ENCODE peak calls at places on chromosomes 3 and 15, in six cellular contexts. One of them, this sample, is unnamed.
A peak's percentile ranks its signal among the peaks of the same experiment; 100 is the strongest.

GRCh38 chr15:95869920-95870319 is 460.6 kb upstream of the NR2F2 start:
- DNase-seq in A549: no peak
- DNase-seq in RPMI7951: no peak
- DNase-seq in adrenal gland: no peak
- DNase-seq in NCI-H774: no peak
- DNase-seq in LHCN-M2: no peak
- DNase-seq in this sample: no peak

GRCh38 chr15:62549345-62549970 is 384.4 kb upstream of the C2CD4B start:
- DNase-seq in adrenal gland: no peak
- DNase-seq in A549: peak; percentile 76
- DNase-seq in RPMI7951: peak; percentile 62
- DNase-seq in NCI-H774: no peak
- DNase-seq in LHCN-M2: peak; percentile 43
- DNase-seq in this sample: peak; percentile 38

GRCh38 chr3:196995646-196996355 is 27.2 kb upstream of the PIGZ start:
- DNase-seq in NCI-H774: no peak
- DNase-seq in LHCN-M2: peak; percentile 85
- DNase-seq in RPMI7951: no peak
- DNase-seq in adrenal gland: no peak
- DNase-seq in A549: no peak
- DNase-seq in this sample: no peak

GRCh38 chr3:56119575-56120349 is 348.5 kb downstream of the ERC2 start:
- DNase-seq in LHCN-M2: peak; percentile 84
- DNase-seq in NCI-H774: no peak
- DNase-seq in RPMI7951: peak; percentile 85
- DNase-seq in A549: no peak
- DNase-seq in adrenal gland: peak; percentile 22
- DNase-seq in this sample: peak; percentile 61

GRCh38 chr15:56491110-56491722 is 26.3 kb upstream of the MNS1 start:
- DNase-seq in adrenal gland: peak; percentile 74
- DNase-seq in RPMI7951: peak; percentile 65
- DNase-seq in NCI-H774: peak; percentile 12
- DNase-seq in A549: peak; percentile 84
- DNase-seq in LHCN-M2: peak; percentile 65
- DNase-seq in this sample: peak; percentile 71

GRCh38 chr3:79551997-79552396 is 215.8 kb downstream of the ROBO1 start:
- DNase-seq in RPMI7951: no peak
- DNase-seq in LHCN-M2: no peak
- DNase-seq in A549: peak; percentile 9
- DNase-seq in NCI-H774: no peak
- DNase-seq in adrenal gland: no peak
- DNase-seq in this sample: no peak

GRCh38 chr15:101410612-101411011 is 78.9 kb downstream of the PCSK6 start:
- DNase-seq in A549: no peak
- DNase-seq in NCI-H774: no peak
- DNase-seq in RPMI7951: no peak
- DNase-seq in adrenal gland: no peak
- DNase-seq in LHCN-M2: no peak
- DNase-seq in this sample: no peak

GRCh38 chr3:66763294-66763693 is 234.8 kb upstream of the KBTBD8 start:
- DNase-seq in RPMI7951: peak; percentile 72
- DNase-seq in NCI-H774: no peak
- DNase-seq in adrenal gland: no peak
- DNase-seq in LHCN-M2: no peak
- DNase-seq in A549: no peak
- DNase-seq in this sample: peak; percentile 61

GRCh38 chr15:29859981-29860745 is 37.9 kb upstream of the TJP1 start:
- DNase-seq in adrenal gland: no peak
- DNase-seq in A549: no peak
- DNase-seq in LHCN-M2: peak; percentile 77
- DNase-seq in RPMI7951: peak; percentile 79
- DNase-seq in NCI-H774: no peak
- DNase-seq in this sample: peak; percentile 80

GRCh38 chr3:31945738-31946052 is 35.4 kb downstream of the OSBPL10 start:
- DNase-seq in NCI-H774: no peak
- DNase-seq in LHCN-M2: peak; percentile 62
- DNase-seq in adrenal gland: no peak
- DNase-seq in RPMI7951: no peak
- DNase-seq in A549: no peak
- DNase-seq in this sample: no peak

GRCh38 chr15:79724312-79724711 is 172.5 kb downstream of the MTHFS start:
- DNase-seq in RPMI7951: peak; percentile 59
- DNase-seq in adrenal gland: no peak
- DNase-seq in LHCN-M2: peak; percentile 48
- DNase-seq in A549: no peak
- DNase-seq in NCI-H774: no peak
- DNase-seq in this sample: peak; percentile 56

GRCh38 chr3:14124223-14124614 is 451 bp downstream of the CHCHD4 start:
- DNase-seq in NCI-H774: peak; percentile 42
- DNase-seq in RPMI7951: peak; percentile 60
- DNase-seq in LHCN-M2: peak; percentile 60
- DNase-seq in A549: peak; percentile 63
- DNase-seq in adrenal gland: peak; percentile 64
- DNase-seq in this sample: peak; percentile 50

GRCh38 chr15:35690698-35691116 is 144.7 kb upstream of the DPH6 start:
- DNase-seq in NCI-H774: no peak
- DNase-seq in RPMI7951: peak; percentile 52
- DNase-seq in LHCN-M2: peak; percentile 90
- DNase-seq in adrenal gland: no peak
- DNase-seq in A549: no peak
- DNase-seq in this sample: no peak

GRCh38 chr15:99103279-99103678 is 1.6 kb upstream of the SYNM start:
- DNase-seq in RPMI7951: no peak
- DNase-seq in NCI-H774: no peak
- DNase-seq in A549: no peak
- DNase-seq in LHCN-M2: no peak
- DNase-seq in adrenal gland: no peak
- DNase-seq in this sample: no peak

GRCh38 chr3:179606534-179607085 is 2.0 kb downstream of the NDUFB5 start:
- DNase-seq in A549: no peak
- DNase-seq in NCI-H774: no peak
- DNase-seq in RPMI7951: no peak
- DNase-seq in LHCN-M2: no peak
- DNase-seq in adrenal gland: no peak
- DNase-seq in this sample: no peak

GRCh38 chr15:60740787-60741354 is 261.9 kb upstream of the ICE2 start:
- DNase-seq in A549: no peak
- DNase-seq in NCI-H774: no peak
- DNase-seq in RPMI7951: no peak
- DNase-seq in LHCN-M2: peak; percentile 90
- DNase-seq in adrenal gland: peak; percentile 45
- DNase-seq in this sample: no peak

GRCh38 chr3:38168988-38169363 is 3.6 kb downstream of the OXSR1 start:
- DNase-seq in adrenal gland: no peak
- DNase-seq in A549: no peak
- DNase-seq in LHCN-M2: peak; percentile 81
- DNase-seq in NCI-H774: no peak
- DNase-seq in RPMI7951: peak; percentile 72
- DNase-seq in this sample: peak; percentile 72

GRCh38 chr15:38308242-38308641 is 55.6 kb downstream of the SPRED1 start:
- DNase-seq in A549: no peak
- DNase-seq in LHCN-M2: no peak
- DNase-seq in RPMI7951: no peak
- DNase-seq in NCI-H774: no peak
- DNase-seq in adrenal gland: no peak
- DNase-seq in this sample: no peak

GRCh38 chr3:133697960-133698359 is 36.2 kb upstream of the TOPBP1 start:
- DNase-seq in adrenal gland: no peak
- DNase-seq in NCI-H774: no peak
- DNase-seq in RPMI7951: no peak
- DNase-seq in A549: no peak
- DNase-seq in LHCN-M2: no peak
- DNase-seq in this sample: no peak

GRCh38 chr15:100997442-100997841 is 78.3 kb downstream of the LRRK1 start:
- DNase-seq in A549: no peak
- DNase-seq in NCI-H774: no peak
- DNase-seq in adrenal gland: no peak
- DNase-seq in LHCN-M2: no peak
- DNase-seq in RPMI7951: peak; percentile 82
- DNase-seq in this sample: peak; percentile 70

GRCh38 chr3:63141-63845 is 133.3 kb upstream of the CHL1 start:
- DNase-seq in A549: no peak
- DNase-seq in adrenal gland: no peak
- DNase-seq in RPMI7951: no peak
- DNase-seq in NCI-H774: peak; percentile 30
- DNase-seq in LHCN-M2: no peak
- DNase-seq in this sample: no peak

GRCh38 chr15:39890640-39891039 is 29.4 kb downstream of the GPR176 start:
- DNase-seq in RPMI7951: no peak
- DNase-seq in LHCN-M2: no peak
- DNase-seq in NCI-H774: no peak
- DNase-seq in adrenal gland: no peak
- DNase-seq in A549: no peak
- DNase-seq in this sample: no peak

GRCh38 chr15:33837294-33837693 is 131.0 kb upstream of the CHRM5 start:
- DNase-seq in RPMI7951: no peak
- DNase-seq in NCI-H774: no peak
- DNase-seq in LHCN-M2: no peak
- DNase-seq in A549: no peak
- DNase-seq in adrenal gland: no peak
- DNase-seq in this sample: no peak

GRCh38 chr3:150129181-150129580 is 158.5 kb upstream of the PFN2 start:
- DNase-seq in NCI-H774: no peak
- DNase-seq in RPMI7951: no peak
- DNase-seq in LHCN-M2: peak; percentile 79
- DNase-seq in A549: no peak
- DNase-seq in adrenal gland: no peak
- DNase-seq in this sample: no peak

GRCh38 chr3:194787650-194788049 is 102.0 kb downstream of the FAM43A start:
- DNase-seq in LHCN-M2: no peak
- DNase-seq in NCI-H774: no peak
- DNase-seq in adrenal gland: no peak
- DNase-seq in RPMI7951: no peak
- DNase-seq in A549: no peak
- DNase-seq in this sample: no peak

GRCh38 chr15:40098489-40099261 is 10.0 kb downstream of the BMF start:
- DNase-seq in A549: peak; percentile 83
- DNase-seq in RPMI7951: peak; percentile 100
- DNase-seq in NCI-H774: peak; percentile 82
- DNase-seq in LHCN-M2: peak; percentile 91
- DNase-seq in adrenal gland: peak; percentile 92
- DNase-seq in this sample: peak; percentile 90

GRCh38 chr3:179281825-179282224 is 30.9 kb upstream of the KCNMB3 start:
- DNase-seq in RPMI7951: no peak
- DNase-seq in adrenal gland: no peak
- DNase-seq in A549: no peak
- DNase-seq in LHCN-M2: no peak
- DNase-seq in NCI-H774: no peak
- DNase-seq in this sample: no peak

GRCh38 chr3:126304291-126304690 is 52.9 kb downstream of the KLF15 start:
- DNase-seq in NCI-H774: no peak
- DNase-seq in RPMI7951: no peak
- DNase-seq in adrenal gland: no peak
- DNase-seq in LHCN-M2: no peak
- DNase-seq in A549: no peak
- DNase-seq in this sample: no peak

GRCh38 chr3:27046346-27046745 is 322.8 kb downstream of the NEK10 start:
- DNase-seq in A549: no peak
- DNase-seq in NCI-H774: no peak
- DNase-seq in LHCN-M2: no peak
- DNase-seq in adrenal gland: no peak
- DNase-seq in RPMI7951: no peak
- DNase-seq in this sample: no peak

This sample was measured in EL.